ENCODE peak calls at places on chromosomes 6 and 20, in eight cellular contexts. P is RPMI8226; V is astrocyte of the spinal cord; I is glutamatergic neuron; B is GM12864; Y is HT1080; N is ACHN; T is effector CD4-positive, alpha-beta T cell. X is an unnamed sample.

GRCh38 chr20:54642733-54643667 is 167.6 kb downstream of the DOK5 start:
- DNase-seq in Y (no peak), V (no peak), B (no peak), N (peak; percentile 16), T (no peak), I (no peak), P (no peak), X (no peak)

GRCh38 chr6:127547215-127547614 is 28.1 kb upstream of the MTCL3 start:
- DNase-seq in P (no peak), B (no peak), T (no peak), I (no peak), Y (no peak), N (peak; percentile 13), V (no peak), X (no peak)

GRCh38 chr6:410555-411395 is 19.2 kb downstream of the IRF4 start:
- DNase-seq in N (no peak), P (no peak), Y (no peak), B (no peak), V (no peak), I (no peak), T (no peak), X (no peak)

GRCh38 chr20:31260326-31260932 is 3.0 kb downstream of the DEFB115 start:
- DNase-seq in N (peak; percentile 46), V (no peak), P (peak; percentile 47), Y (peak; percentile 52), T (no peak), I (no peak), B (no peak), X (no peak)

GRCh38 chr6:138795809-138796469 is at the start of gene ECT2L:
- DNase-seq in Y (no peak), I (peak; percentile 78), N (no peak), T (no peak), B (no peak), P (no peak), V (peak; percentile 64), X (no peak)

GRCh38 chr6:88166493-88166900 is 350 bp upstream of the CNR1 start:
- DNase-seq in V (no peak), P (no peak), I (peak; percentile 73), B (no peak), Y (no peak), N (no peak), T (no peak), X (no peak)

GRCh38 chr6:89828988-89829590 is 591 bp upstream of the CASP8AP2 start:
- DNase-seq in P (peak; percentile 18), B (no peak), V (no peak), Y (no peak), T (peak; percentile 20), I (no peak), N (peak; percentile 48), X (no peak)

GRCh38 chr6:39389372-39389767 is 66.9 kb upstream of the KCNK16 start:
- DNase-seq in N (peak; percentile 7), T (no peak), Y (peak; percentile 11), P (no peak), I (no peak), V (no peak), B (no peak), X (no peak)

GRCh38 chr20:61736751-61737310 is 328.9 kb downstream of the TAF4 start:
- DNase-seq in P (no peak), N (no peak), B (no peak), Y (no peak), T (no peak), I (no peak), V (no peak), X (no peak)

GRCh38 chr6:163489584-163489983 is 75.1 kb downstream of the QKI start:
- DNase-seq in N (no peak), T (no peak), I (no peak), Y (peak; percentile 50), V (peak; percentile 78), B (no peak), P (no peak), X (no peak)

GRCh38 chr6:74519172-74519571 is 686.7 kb downstream of the COL12A1 start:
- DNase-seq in Y (peak; percentile 7), N (no peak), T (no peak), I (no peak), B (no peak), P (no peak), V (peak; percentile 70), X (no peak)

GRCh38 chr6:18340781-18341551 is 46.2 kb upstream of the RNF144B start:
- DNase-seq in I (no peak), Y (no peak), V (no peak), B (no peak), N (no peak), P (no peak), T (no peak), X (no peak)

GRCh38 chr20:22698443-22698842 is 114.1 kb upstream of the FOXA2 start:
- DNase-seq in B (no peak), V (no peak), T (no peak), P (no peak), N (no peak), Y (peak; percentile 77), I (no peak), X (no peak)

GRCh38 chr6:131532476-131533108 is 40.4 kb upstream of the ARG1 start:
- DNase-seq in P (no peak), V (no peak), N (no peak), T (no peak), I (no peak), B (no peak), Y (peak; percentile 15), X (no peak)

GRCh38 chr20:18276821-18277220 is 11.5 kb upstream of the ZNF133 start:
- DNase-seq in I (peak; percentile 82), B (no peak), T (peak; percentile 33), P (peak; percentile 81), Y (peak; percentile 70), V (peak; percentile 68), N (peak; percentile 65), X (peak; percentile 13)

GRCh38 chr6:170253226-170253909 is 37.5 kb downstream of the DLL1 start:
- DNase-seq in B (no peak), V (no peak), I (no peak), P (no peak), T (no peak), Y (no peak), N (no peak), X (no peak)

GRCh38 chr6:50457351-50457750 is 256.0 kb upstream of the TFAP2D start:
- DNase-seq in Y (no peak), B (no peak), T (no peak), I (no peak), P (no peak), V (no peak), N (no peak), X (no peak)

GRCh38 chr6:15391500-15391899 is 145.6 kb downstream of the JARID2 start:
- DNase-seq in Y (no peak), P (no peak), N (no peak), T (no peak), I (no peak), B (no peak), V (no peak), X (no peak)

GRCh38 chr6:157143885-157144795 is 179.2 kb downstream of the TMEM242 start:
- DNase-seq in I (no peak), B (no peak), N (no peak), V (peak; percentile 36), Y (no peak), P (no peak), T (no peak), X (no peak)

GRCh38 chr20:16349518-16350295 is 223.5 kb downstream of the KIF16B start:
- DNase-seq in V (peak; percentile 5), T (no peak), B (no peak), P (no peak), I (no peak), Y (no peak), N (peak; percentile 22), X (no peak)

GRCh38 chr6:21747441-21747840 is 153.9 kb downstream of the SOX4 start:
- DNase-seq in B (no peak), V (no peak), T (no peak), Y (no peak), N (no peak), I (no peak), P (no peak), X (no peak)

GRCh38 chr20:55978550-55978949 is 26.8 kb downstream of the CBLN4 start:
- DNase-seq in P (peak; percentile 7), N (no peak), T (no peak), Y (no peak), I (no peak), B (no peak), V (no peak), X (no peak)

GRCh38 chr6:69812746-69813427 is 16.1 kb upstream of the LMBRD1 start:
- DNase-seq in B (no peak), N (no peak), I (no peak), V (no peak), P (no peak), T (no peak), Y (no peak), X (no peak)

GRCh38 chr20:4708856-4709255 is 12.9 kb upstream of the PRND start:
- DNase-seq in B (no peak), T (no peak), I (no peak), N (no peak), P (no peak), Y (no peak), V (no peak), X (no peak)

GRCh38 chr6:97586344-97586743 is 303.3 kb upstream of the MMS22L start:
- DNase-seq in Y (peak; percentile 18), V (peak; percentile 20), T (no peak), P (no peak), I (no peak), B (no peak), N (peak; percentile 20), X (no peak)

GRCh38 chr20:45406260-45407066 is 1.6 kb upstream of the DBNDD2 start:
- DNase-seq in P (peak; percentile 5), Y (peak; percentile 39), V (peak; percentile 3), N (peak; percentile 50), I (peak; percentile 56), T (peak; percentile 22), B (no peak), X (peak; percentile 24)

GRCh38 chr20:44695295-44696230 is 19.6 kb upstream of the CCN5 start:
- DNase-seq in P (no peak), N (no peak), I (no peak), V (peak; percentile 35), Y (no peak), B (no peak), T (no peak), X (no peak)

GRCh38 chr20:63434599-63435378 is 37.7 kb downstream of the KCNQ2 start:
- DNase-seq in P (peak; percentile 88), V (peak; percentile 13), B (peak; percentile 30), Y (peak; percentile 33), N (peak; percentile 61), I (peak; percentile 82), T (peak; percentile 58), X (peak; percentile 59)

GRCh38 chr6:109071125-109071917 is 23.3 kb downstream of the SESN1 start:
- DNase-seq in Y (no peak), T (no peak), I (no peak), V (no peak), P (no peak), B (no peak), N (no peak), X (no peak)

GRCh38 chr20:47330933-47331708 is 25.4 kb downstream of the ZMYND8 start:
- DNase-seq in N (peak; percentile 77), V (peak; percentile 87), I (no peak), Y (peak; percentile 95), B (no peak), P (no peak), T (no peak), X (no peak)

GRCh38 chr6:105482227-105482839 is 79.5 kb upstream of the PREP start:
- DNase-seq in V (peak; percentile 68), I (no peak), T (no peak), B (no peak), P (peak; percentile 81), N (peak; percentile 24), Y (no peak), X (no peak)

GRCh38 chr6:14074723-14075503 is 42.7 kb upstream of the CD83 start:
- DNase-seq in N (peak; percentile 53), I (no peak), V (peak; percentile 56), Y (peak; percentile 54), P (peak; percentile 70), B (peak; percentile 55), T (no peak), X (no peak)

GRCh38 chr6:56259163-56259562 is 11.8 kb upstream of the COL21A1 start:
- DNase-seq in B (no peak), V (no peak), N (no peak), I (no peak), P (no peak), T (no peak), Y (no peak), X (no peak)

GRCh38 chr6:52570291-52570700 is 6.6 kb downstream of the TRAM2 start:
- DNase-seq in T (no peak), N (no peak), Y (no peak), I (no peak), B (no peak), P (no peak), V (no peak), X (no peak)

X was measured in effector CD8-positive, alpha-beta T cell.